ENCODE peak calls at places on chromosomes 16 and 17, in nine cellular contexts. K, J, I, S, U, L, Q, E and Y are unnamed samples.

GRCh38 chr17:60157487-60158040 is 7.8 kb downstream of the CA4 start:
- DNase-seq in Q (no peak), J (no peak), I (no peak), S (no peak), L (no peak), E (no peak), K (no peak), U (no peak), Y (no peak)

GRCh38 chr17:8799851-8800212 is 667 bp upstream of the MFSD6L start:
- DNase-seq in E (no peak), J (no peak), K (no peak), U (no peak), Q (no peak), L (no peak), S (no peak), I (no peak), Y (no peak)

GRCh38 chr17:67639997-67640396 is 77.7 kb upstream of the NOL11 start:
- DNase-seq in L (peak), J (no peak), K (no peak), Q (no peak), S (peak), U (no peak), E (no peak), I (no peak), Y (no peak)

GRCh38 chr16:68445458-68445857 is 2.9 kb downstream of the SMPD3 start:
- DNase-seq in J (no peak), U (no peak), I (peak), S (peak), L (peak), K (no peak), Q (peak), E (no peak), Y (peak)

GRCh38 chr17:7133424-7133823 is 18.8 kb upstream of the ASGR2 start:
- DNase-seq in J (peak), S (peak), L (peak), I (peak), Q (no peak), K (no peak), U (peak), E (peak), Y (peak)

GRCh38 chr16:89324056-89325010 is 106.8 kb downstream of the ZNF778 start:
- DNase-seq in J (no peak), E (no peak), L (peak), K (no peak), I (no peak), Q (no peak), S (no peak), U (peak), Y (peak)

GRCh38 chr17:27741971-27742370 is 58.4 kb downstream of the NOS2 start:
- DNase-seq in I (no peak), S (no peak), U (no peak), E (no peak), L (no peak), J (no peak), Q (no peak), K (no peak), Y (no peak)

GRCh38 chr16:86963600-86964575 is 353.3 kb downstream of the C16orf95 start:
- DNase-seq in L (no peak), S (no peak), J (no peak), Q (no peak), K (no peak), I (no peak), E (peak), U (no peak), Y (no peak)

GRCh38 chr16:75192606-75193264 is 14.2 kb downstream of the CTRB2 start:
- DNase-seq in I (no peak), L (no peak), Q (no peak), E (no peak), S (no peak), K (no peak), J (no peak), U (no peak), Y (no peak)

GRCh38 chr16:2023098-2023925 is 3.4 kb upstream of the NHERF2 start:
- DNase-seq in S (peak), K (peak), L (peak), E (peak), I (peak), J (peak), U (peak), Q (peak), Y (peak)

GRCh38 chr17:38464723-38465419 is 36.6 kb downstream of the ARHGAP23 start:
- DNase-seq in K (no peak), Q (peak), S (peak), E (peak), I (no peak), J (no peak), U (no peak), L (peak), Y (peak)